ENCODE peak calls at places on chromosomes 1 and 21, in ten cellular contexts. L is GM12892, U is ovary, Q is erythroblast, Z is A549, R is heart left ventricle, S is lower leg skin, Y is HCT116, B is body of pancreas, O is tibial nerve. M is an unnamed sample.

GRCh38 chr1:160362168-160362941 is 4.5 kb upstream of the NHLH1 start:
- DNase-seq in R (no peak), Y (no peak), L (no peak), S (peak), U (no peak), Z (no peak), B (no peak), Q (peak), O (no peak), M (no peak)

GRCh38 chr1:84774674-84775548 is 84.7 kb upstream of the SSX2IP start:
- DNase-seq in O (no peak), Z (no peak), S (no peak), L (no peak), Y (no peak), Q (no peak), B (no peak), R (no peak), U (no peak), M (no peak)

GRCh38 chr1:220420700-220421099 is 107.2 kb upstream of the MARK1 start:
- DNase-seq in Y (no peak), Q (no peak), U (no peak), Z (no peak), S (no peak), O (no peak), R (no peak), L (no peak), B (no peak), M (no peak)

GRCh38 chr1:209106237-209106741 is 477.2 kb upstream of the CAMK1G start:
- DNase-seq in Z (peak), Q (no peak), O (no peak), B (no peak), S (no peak), U (no peak), R (no peak), L (no peak), Y (no peak), M (no peak)

GRCh38 chr1:23171181-23171755 is 2.6 kb upstream of the LUZP1 start:
- DNase-seq in U (no peak), B (no peak), Z (no peak), L (no peak), R (no peak), S (no peak), Q (no peak), O (no peak), Y (no peak), M (no peak)

GRCh38 chr1:40985875-40986274 is 6.4 kb downstream of the CTPS1 start:
- DNase-seq in O (no peak), Z (no peak), R (no peak), Y (no peak), S (no peak), Q (no peak), L (no peak), B (no peak), U (no peak), M (no peak)

GRCh38 chr1:64844609-64845008 is 99.7 kb downstream of the RAVER2 start:
- DNase-seq in U (no peak), L (no peak), Q (no peak), O (no peak), B (no peak), Z (no peak), Y (no peak), R (no peak), S (peak), M (no peak)

GRCh38 chr1:63980706-63981407 is 207.0 kb downstream of the ROR1 start:
- DNase-seq in O (no peak), S (no peak), B (peak), L (no peak), R (no peak), Q (no peak), Z (no peak), U (no peak), Y (no peak), M (no peak)

GRCh38 chr1:55827350-55827749 is 612.2 kb upstream of the USP24 start:
- DNase-seq in B (no peak), L (no peak), O (no peak), S (no peak), Z (peak), R (no peak), Y (no peak), Q (no peak), U (peak), M (peak)

GRCh38 chr1:66925558-66925910 is 744 bp downstream of the MIER1 start:
- DNase-seq in R (no peak), S (no peak), L (no peak), U (no peak), Y (no peak), Q (no peak), O (no peak), Z (no peak), B (no peak), M (no peak)

GRCh38 chr1:202160377-202160940 is at the start of gene PTPN7:
- DNase-seq in Q (peak), B (no peak), L (peak), S (no peak), O (no peak), U (no peak), Z (no peak), R (no peak), Y (no peak), M (no peak)

GRCh38 chr1:237811633-237812032 is 79.1 kb downstream of the ZP4 start:
- DNase-seq in O (no peak), U (no peak), L (no peak), Z (no peak), Q (no peak), S (no peak), B (no peak), Y (no peak), R (no peak), M (no peak)

GRCh38 chr21:18244721-18245486 is at the start of gene CHODL:
- DNase-seq in B (no peak), L (no peak), S (no peak), Q (no peak), U (peak), R (no peak), Z (no peak), Y (no peak), O (no peak), M (no peak)

GRCh38 chr1:12276225-12276624 is 46.4 kb downstream of the VPS13D start:
- DNase-seq in Y (no peak), L (no peak), U (peak), O (no peak), R (peak), S (no peak), B (peak), Z (peak), Q (peak), M (peak)

GRCh38 chr1:62643283-62643682 is 44.9 kb downstream of the DOCK7 start:
- DNase-seq in B (no peak), Y (no peak), L (no peak), Q (no peak), O (no peak), U (no peak), R (no peak), S (no peak), Z (no peak), M (no peak)

GRCh38 chr1:230548357-230548756 is 93.9 kb upstream of the COG2 start:
- DNase-seq in Z (no peak), S (no peak), O (no peak), Y (no peak), U (no peak), B (peak), L (no peak), R (no peak), Q (no peak), M (no peak)

GRCh38 chr1:204293605-204294365 is 65.9 kb downstream of the PLEKHA6 start:
- DNase-seq in B (no peak), Y (no peak), L (no peak), U (peak), O (no peak), Q (no peak), R (peak), Z (no peak), S (peak), M (peak)

GRCh38 chr1:184260382-184260781 is 126.4 kb upstream of the C1orf21 start:
- DNase-seq in L (no peak), Q (no peak), Y (no peak), S (no peak), O (no peak), R (no peak), Z (no peak), B (no peak), U (no peak), M (no peak)

GRCh38 chr1:8903410-8903809 is 24.9 kb upstream of the ENO1 start:
- DNase-seq in Y (no peak), S (no peak), Q (no peak), Z (peak), B (no peak), O (no peak), R (no peak), L (no peak), U (no peak), M (no peak)

GRCh38 chr1:29047142-29047541 is 76.6 kb downstream of the TMEM200B start:
- DNase-seq in Y (no peak), B (peak), R (no peak), O (no peak), Q (no peak), U (peak), Z (no peak), S (no peak), L (no peak), M (peak)

GRCh38 chr1:75136921-75137641 is 2.9 kb downstream of the LHX8 start:
- DNase-seq in S (peak), Q (no peak), L (no peak), R (no peak), Y (no peak), Z (peak), O (no peak), B (no peak), U (no peak), M (no peak)

GRCh38 chr1:235253219-235253640 is 74.7 kb downstream of the ARID4B start:
- DNase-seq in S (no peak), B (peak), Y (peak), U (peak), L (no peak), R (peak), Q (peak), O (no peak), Z (peak), M (peak)

GRCh38 chr1:150281221-150281757 is 1.1 kb upstream of the CIART start:
- DNase-seq in R (peak), U (peak), Q (peak), Y (no peak), S (peak), O (peak), B (peak), L (no peak), Z (peak), M (peak)

GRCh38 chr1:98385691-98386090 is 275.8 kb upstream of the SNX7 start:
- DNase-seq in R (no peak), Y (no peak), Z (no peak), B (no peak), U (no peak), S (no peak), Q (no peak), O (no peak), L (no peak), M (no peak)

GRCh38 chr1:111988743-111989453 is 570 bp downstream of the KCND3 start:
- DNase-seq in Q (no peak), U (no peak), Z (no peak), B (peak), O (no peak), L (no peak), R (peak), Y (no peak), S (no peak), M (no peak)

GRCh38 chr1:33814166-33814565 is 49.7 kb upstream of the HMGB4 start:
- DNase-seq in L (no peak), Y (no peak), B (no peak), Q (no peak), R (no peak), S (no peak), U (no peak), Z (no peak), O (no peak), M (no peak)

GRCh38 chr1:1237874-1238701 is 6.1 kb downstream of the B3GALT6 start:
- DNase-seq in U (no peak), Z (no peak), O (no peak), B (peak), Y (peak), Q (no peak), L (no peak), S (no peak), R (no peak), M (no peak)

GRCh38 chr1:31605908-31606427 is 11.5 kb upstream of the HCRTR1 start:
- DNase-seq in B (no peak), Y (no peak), L (peak), Z (no peak), O (no peak), U (no peak), R (no peak), S (peak), Q (no peak), M (no peak)

GRCh38 chr1:175322109-175322508 is 129.5 kb upstream of the KIAA0040 start:
- DNase-seq in S (no peak), Y (no peak), O (no peak), R (no peak), U (no peak), Z (no peak), B (no peak), L (no peak), Q (no peak), M (no peak)

GRCh38 chr1:26027716-26028489 is 6.3 kb downstream of the EXTL1 start:
- DNase-seq in S (no peak), O (no peak), B (no peak), U (no peak), R (no peak), Q (no peak), L (no peak), Y (no peak), Z (no peak), M (no peak)

GRCh38 chr1:15939181-15940109 is 36.5 kb downstream of the ZBTB17 start:
- DNase-seq in O (no peak), U (peak), B (peak), L (no peak), S (peak), Y (no peak), Z (peak), R (no peak), Q (no peak), M (no peak)

GRCh38 chr1:206004269-206004800 is 1.1 kb upstream of the RAB7B start:
- DNase-seq in L (no peak), O (no peak), B (no peak), Q (no peak), S (no peak), Z (no peak), U (no peak), Y (no peak), R (no peak), M (no peak)

GRCh38 chr1:61448934-61449368 is 276.0 kb downstream of the TM2D1 start:
- DNase-seq in S (peak), Z (no peak), Q (no peak), Y (no peak), R (peak), L (no peak), B (peak), U (peak), O (peak), M (peak)

GRCh38 chr1:164767257-164768044 is 208.5 kb downstream of the PBX1 start:
- DNase-seq in U (no peak), R (no peak), O (no peak), Q (no peak), Z (peak), B (no peak), Y (no peak), S (no peak), L (no peak), M (no peak)

GRCh38 chr1:39854738-39855137 is 28.6 kb downstream of the TRIT1 start:
- DNase-seq in O (no peak), Z (no peak), Q (no peak), R (no peak), U (no peak), L (no peak), Y (no peak), S (no peak), B (no peak), M (no peak)

GRCh38 chr1:155379180-155379876 is 58.6 kb downstream of the RUSC1 start:
- DNase-seq in O (no peak), R (no peak), U (no peak), Z (peak), Y (no peak), Q (no peak), L (no peak), S (no peak), B (no peak), M (no peak)

GRCh38 chr21:36127250-36127904 is 7.5 kb upstream of the CBR3 start:
- DNase-seq in Y (no peak), Z (no peak), B (no peak), S (peak), Q (no peak), L (no peak), R (no peak), O (no peak), U (peak), M (no peak)

GRCh38 chr1:95953668-95954067 is 719.7 kb downstream of the RWDD3 start:
- DNase-seq in U (no peak), Z (no peak), L (no peak), B (no peak), S (no peak), R (no peak), Q (no peak), Y (no peak), O (no peak), M (no peak)

GRCh38 chr1:109216662-109217061 is 2.9 kb downstream of the SARS1 start:
- DNase-seq in O (no peak), B (no peak), U (no peak), Y (no peak), R (no peak), S (no peak), Q (peak), L (no peak), Z (no peak), M (no peak)

GRCh38 chr1:109213824-109214693 is at the start of gene SARS1:
- DNase-seq in O (peak), S (peak), Q (peak), L (peak), Y (peak), B (peak), Z (peak), U (peak), R (peak), M (peak)

GRCh38 chr1:109213345-109213823 is 334 bp upstream of the SARS1 start:
- DNase-seq in B (no peak), Z (no peak), Q (no peak), S (no peak), O (no peak), R (no peak), U (no peak), L (no peak), Y (no peak), M (no peak)

GRCh38 chr1:109214695-109215623 is 1.2 kb downstream of the SARS1 start:
- DNase-seq in Z (peak), Q (peak), O (no peak), S (no peak), Y (peak), L (no peak), B (peak), U (peak), R (peak), M (peak)

DNA sequence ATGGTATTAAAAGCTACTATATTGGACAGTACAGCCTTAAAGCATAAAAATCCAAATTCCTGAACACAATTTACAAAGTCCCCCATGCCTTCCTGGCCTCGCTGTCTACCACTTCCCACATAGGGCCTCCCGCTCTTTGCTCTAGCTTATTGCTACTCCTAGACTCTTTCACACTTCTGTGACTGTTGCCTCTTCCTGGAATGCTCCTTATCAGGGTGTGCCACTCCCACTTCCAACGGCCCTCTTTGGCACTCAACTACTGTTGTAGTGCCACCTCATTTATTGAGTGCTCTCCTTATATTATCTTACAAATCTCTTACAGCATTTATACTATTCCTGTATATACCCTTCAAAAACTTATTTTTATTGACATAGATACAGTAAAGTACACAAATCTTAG is 4.8 kb downstream of the SARS1 start:
- DNase-seq in L (no peak), O (no peak), B (no peak), Y (no peak), S (no peak), U (no peak), Q (peak), Z (no peak), R (no peak), M (no peak)
- TF ChIP-seq POLR2A in L (no peak), O (no peak), B (no peak), Y (no peak), S (no peak), U (no peak), Q (no peak), Z (no peak), R (no peak), M (no peak)

DNA sequence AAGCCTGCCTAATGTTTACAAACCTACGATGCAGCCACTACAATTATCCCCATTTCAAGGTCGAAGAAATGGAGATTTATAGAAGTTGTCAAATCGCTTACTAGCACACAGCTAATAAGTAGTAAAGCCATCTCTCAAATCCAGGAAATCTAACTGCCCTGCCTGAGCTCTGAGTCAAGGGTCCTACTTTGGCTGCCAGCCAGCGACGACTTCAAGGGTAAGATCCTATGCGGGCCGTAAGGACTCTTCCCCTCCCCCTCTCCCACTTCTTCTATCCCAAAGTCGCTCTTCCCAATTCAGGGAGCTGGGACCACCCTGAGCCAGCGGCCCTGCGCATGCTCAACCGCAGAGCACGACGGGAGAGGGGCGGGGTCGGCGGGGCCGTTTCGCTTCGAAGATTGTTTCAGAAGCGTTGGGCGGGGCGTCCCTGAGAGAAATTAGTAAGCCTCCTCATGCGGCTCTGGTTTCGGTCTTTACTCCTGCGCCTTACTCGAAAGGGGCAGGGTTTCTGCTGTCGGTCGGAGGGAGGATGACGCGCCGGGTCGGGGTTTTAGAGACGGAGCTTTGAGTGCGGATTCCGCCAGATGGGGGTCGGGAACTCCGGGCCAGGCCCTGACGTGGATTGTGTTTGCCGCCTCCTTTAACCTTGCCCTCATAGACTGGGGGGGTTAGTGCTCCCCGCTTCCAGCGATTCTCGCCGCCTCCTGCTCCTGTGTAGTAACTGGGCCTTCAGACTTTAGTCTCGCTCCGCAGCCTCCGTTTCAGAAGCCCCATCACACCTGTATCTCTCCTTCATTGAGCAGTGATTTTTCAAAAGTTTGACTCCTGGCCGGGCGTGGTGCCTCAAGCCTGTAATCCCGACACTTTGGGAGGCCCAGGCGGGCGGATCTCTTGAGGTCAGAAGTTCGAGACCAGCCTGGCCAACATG is at the start of gene ZMYM1:
- DNase-seq in U (peak), Q (peak), R (peak), S (peak), Y (peak), Z (peak), L (peak), B (peak), O (peak), M (peak)
- TF ChIP-seq POLR2A in U (peak), Q (peak), R (no peak), S (no peak), Y (peak), Z (peak), L (peak), B (peak), O (no peak), M (peak)

DNA sequence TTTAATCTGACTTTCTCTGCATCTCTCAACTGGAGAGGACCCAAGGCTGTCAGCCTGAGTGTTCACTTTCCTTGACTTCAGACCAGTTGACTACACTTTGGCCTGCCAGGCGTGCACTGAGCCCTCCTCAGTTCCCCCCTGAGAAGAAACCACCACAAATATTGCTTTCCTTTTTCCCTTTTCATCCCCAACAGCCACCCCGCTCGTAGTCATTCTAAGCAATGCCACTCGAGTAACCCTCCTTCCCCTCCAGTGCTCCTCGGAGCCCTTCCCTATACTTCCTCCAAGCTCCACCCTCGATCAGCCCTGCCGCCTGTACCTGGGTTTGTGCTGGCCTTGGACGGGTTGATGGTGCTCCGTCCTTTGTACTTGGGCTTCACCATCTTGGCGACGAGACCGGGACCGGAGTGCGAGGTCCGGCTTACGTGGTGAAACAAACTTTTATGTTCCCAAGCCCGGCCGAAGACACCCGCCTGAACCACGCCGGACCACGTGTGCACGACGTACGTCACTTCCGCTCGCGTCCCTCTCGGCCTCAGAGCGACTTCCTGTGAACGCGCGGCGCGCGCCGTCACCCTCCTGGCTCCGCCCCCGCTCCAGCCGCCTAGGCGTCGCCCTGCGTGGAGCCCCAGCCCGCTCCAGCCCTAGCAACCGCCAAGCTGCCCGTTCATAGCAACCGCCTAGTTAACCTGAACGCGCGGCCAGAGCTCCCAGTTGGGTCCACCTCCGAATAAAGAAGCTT is at the start of gene GNL2:
- DNase-seq in R (peak), O (peak), Z (peak), U (peak), Q (peak), L (peak), S (peak), Y (peak), B (peak), M (peak)
- TF ChIP-seq POLR2A in R (no peak), O (peak), Z (peak), U (peak), Q (peak), L (peak), S (no peak), Y (peak), B (peak), M (peak)

GRCh38 chr21:45294509-45295291 is 7.0 kb upstream of the POFUT2 start:
- DNase-seq in Z (no peak), R (peak), Q (no peak), U (peak), Y (no peak), S (peak), B (peak), O (peak), L (no peak), M (peak)
- TF ChIP-seq POLR2A in Z (no peak), R (no peak), Q (no peak), U (peak), Y (no peak), S (no peak), B (peak), O (no peak), L (no peak), M (peak)

M was measured in uterus.